ENCODE peak calls at places on chromosomes 1 and 21, in eight cellular contexts. Z, V, P, A, R, H, O and J are unnamed samples.

GRCh38 chr1:85372683-85373446 is 92.1 kb downstream of the DDAH1 start:
- DNase-seq in H (no peak), A (no peak), V (no peak), Z (no peak), P (no peak), R (no peak), O (no peak), J (no peak)

GRCh38 chr1:53557369-53557768 is 98.2 kb downstream of the DMRTB1 start:
- DNase-seq in R (no peak), V (peak), H (peak), P (no peak), A (peak), O (no peak), Z (no peak), J (no peak)

GRCh38 chr1:202968895-202969295 is 1.8 kb upstream of the CYB5R1 start:
- DNase-seq in P (peak), O (peak), A (no peak), H (peak), R (no peak), Z (peak), V (peak), J (peak)

GRCh38 chr1:24905979-24906720 is 23.9 kb downstream of the RUNX3 start:
- DNase-seq in A (peak), H (no peak), O (no peak), P (no peak), V (no peak), Z (peak), R (no peak), J (no peak)

GRCh38 chr1:91746728-91747338 is 139.1 kb downstream of the TGFBR3 start:
- DNase-seq in V (no peak), P (no peak), Z (no peak), R (no peak), H (no peak), O (no peak), A (no peak), J (no peak)

GRCh38 chr1:163471766-163472165 is 150.0 kb downstream of the NUF2 start:
- DNase-seq in A (no peak), Z (no peak), P (no peak), H (no peak), V (no peak), R (no peak), O (no peak), J (no peak)

GRCh38 chr1:169860187-169860586 is 33.5 kb downstream of the SCYL3 start:
- DNase-seq in P (no peak), Z (no peak), A (no peak), H (no peak), R (no peak), V (no peak), O (no peak), J (no peak)

GRCh38 chr1:9909222-9910046 is 635 bp downstream of the CTNNBIP1 start:
- DNase-seq in Z (peak), P (no peak), H (peak), R (peak), V (peak), O (peak), A (no peak), J (peak)

GRCh38 chr1:40556121-40556520 is 24.7 kb downstream of the ZNF684 start:
- DNase-seq in Z (no peak), H (no peak), R (no peak), A (no peak), P (no peak), V (no peak), O (no peak), J (no peak)

GRCh38 chr1:97433520-97434175 is 487.2 kb downstream of the DPYD start:
- DNase-seq in R (no peak), H (no peak), O (no peak), V (no peak), Z (no peak), P (no peak), A (no peak), J (no peak)

GRCh38 chr1:154344977-154345837 is 19.9 kb downstream of the ATP8B2 start:
- DNase-seq in A (no peak), P (no peak), V (peak), H (no peak), R (no peak), Z (peak), O (peak), J (peak)

GRCh38 chr1:234175363-234175762 is 197.9 kb upstream of the COA6 start:
- DNase-seq in R (no peak), Z (no peak), O (no peak), A (no peak), V (no peak), H (no peak), P (no peak), J (no peak)

GRCh38 chr1:98103617-98104284 is 182.9 kb upstream of the DPYD start:
- DNase-seq in P (no peak), Z (no peak), R (no peak), V (no peak), O (peak), A (no peak), H (no peak), J (no peak)

GRCh38 chr1:198001776-198002408 is 84.7 kb downstream of the LHX9 start:
- DNase-seq in P (no peak), A (no peak), Z (no peak), O (no peak), R (no peak), H (no peak), V (no peak), J (no peak)

GRCh38 chr1:18998016-18998724 is 41.7 kb upstream of the IFFO2 start:
- DNase-seq in P (no peak), R (no peak), H (no peak), O (no peak), Z (no peak), V (no peak), A (peak), J (no peak)

GRCh38 chr21:38219049-38219628 is 37.7 kb upstream of the KCNJ15 start:
- DNase-seq in Z (peak), R (no peak), P (peak), H (peak), O (peak), V (peak), A (no peak), J (peak)

GRCh38 chr21:41121785-41122415 is 46.1 kb upstream of the BACE2 start:
- DNase-seq in A (no peak), Z (peak), V (peak), H (peak), O (peak), P (peak), R (peak), J (peak)

GRCh38 chr1:54186056-54186455 is 13.8 kb downstream of the CYB5RL start:
- DNase-seq in P (no peak), A (no peak), H (no peak), V (no peak), O (no peak), Z (no peak), R (no peak), J (no peak)

GRCh38 chr1:29801561-29801973 is 565.2 kb downstream of the PTPRU start:
- DNase-seq in H (peak), A (no peak), P (peak), R (no peak), Z (peak), V (no peak), O (no peak), J (no peak)

GRCh38 chr1:64686828-64687724 is 57.8 kb upstream of the RAVER2 start:
- DNase-seq in H (no peak), V (peak), P (no peak), O (peak), Z (no peak), A (no peak), R (no peak), J (peak)

GRCh38 chr1:30977105-30977504 is 68.5 kb upstream of the SDC3 start:
- DNase-seq in O (peak), R (no peak), Z (no peak), H (no peak), A (no peak), P (no peak), V (no peak), J (no peak)

GRCh38 chr1:203354246-203354645 is 3.3 kb upstream of the FMOD start:
- DNase-seq in V (no peak), Z (no peak), R (no peak), A (no peak), O (no peak), H (no peak), P (no peak), J (no peak)

DNA sequence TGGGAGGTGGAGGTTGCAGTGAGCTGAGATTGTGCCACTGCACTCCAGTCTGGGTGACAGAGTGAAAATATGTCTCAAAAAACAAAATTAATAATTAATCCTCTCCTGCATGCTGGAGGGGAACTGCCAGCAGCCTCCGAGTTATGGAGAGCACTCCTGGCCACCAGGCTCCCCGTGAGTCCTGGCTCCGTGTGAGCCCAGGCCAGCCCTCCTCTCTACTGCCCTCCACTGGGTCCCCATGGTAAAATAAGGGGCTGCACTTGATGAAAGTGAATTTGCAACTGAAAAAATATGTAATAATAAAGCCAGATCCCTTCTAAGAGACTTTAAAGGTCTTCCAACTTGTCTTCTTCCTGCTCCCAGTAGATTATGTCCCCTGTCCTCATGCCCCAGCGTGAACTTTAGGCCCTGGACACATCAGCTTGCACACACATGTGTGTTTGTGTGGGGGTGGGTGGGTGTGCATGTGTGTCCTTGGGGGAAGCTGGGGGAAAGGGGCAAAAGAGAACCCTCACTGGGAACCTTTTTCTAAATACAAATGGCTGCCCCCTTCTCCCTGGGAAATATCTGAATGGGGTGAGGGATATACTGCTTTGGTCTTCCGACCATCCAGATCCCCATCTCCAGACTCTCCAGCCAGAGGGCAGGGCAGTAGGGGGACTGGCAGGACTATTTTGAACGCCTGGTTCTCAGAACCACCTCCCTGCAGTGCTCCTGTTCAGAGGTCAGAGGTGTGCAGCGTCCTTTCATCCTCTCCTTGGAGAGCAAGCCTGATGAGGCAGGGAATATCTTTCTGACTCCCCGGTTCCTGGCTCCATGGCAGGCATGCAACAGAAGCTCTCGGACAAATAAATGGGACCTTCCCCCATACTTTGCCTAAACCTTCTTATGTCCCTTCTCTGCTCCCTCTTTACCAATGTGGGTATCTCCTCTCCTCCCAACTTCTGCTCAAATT is 26.2 kb downstream of the NEK2 start:
- DNase-seq in Z (peak), P (no peak), R (no peak), A (no peak), O (no peak), V (peak), H (no peak), J (peak)
- TF ChIP-seq CTCF in Z (no peak), P (peak), R (no peak), A (no peak), O (no peak), V (peak), H (peak), J (no peak)

GRCh38 chr21:36420571-36421339 is 35.6 kb downstream of the CHAF1B start:
- DNase-seq in Z (no peak), O (no peak), V (no peak), A (no peak), R (no peak), H (no peak), P (no peak), J (no peak)
- H3K27ac ChIP-seq in Z (no peak), O (no peak), V (no peak), A (no peak), R (no peak), H (no peak), P (no peak), J (no peak)

GRCh38 chr1:221442056-221442455 is 299.8 kb downstream of the DUSP10 start:
- DNase-seq in A (no peak), H (no peak), Z (no peak), R (no peak), P (no peak), V (no peak), O (no peak), J (no peak)
- TF ChIP-seq CTCF in A (no peak), H (no peak), Z (no peak), R (no peak), P (no peak), V (no peak), O (no peak), J (no peak)

DNA sequence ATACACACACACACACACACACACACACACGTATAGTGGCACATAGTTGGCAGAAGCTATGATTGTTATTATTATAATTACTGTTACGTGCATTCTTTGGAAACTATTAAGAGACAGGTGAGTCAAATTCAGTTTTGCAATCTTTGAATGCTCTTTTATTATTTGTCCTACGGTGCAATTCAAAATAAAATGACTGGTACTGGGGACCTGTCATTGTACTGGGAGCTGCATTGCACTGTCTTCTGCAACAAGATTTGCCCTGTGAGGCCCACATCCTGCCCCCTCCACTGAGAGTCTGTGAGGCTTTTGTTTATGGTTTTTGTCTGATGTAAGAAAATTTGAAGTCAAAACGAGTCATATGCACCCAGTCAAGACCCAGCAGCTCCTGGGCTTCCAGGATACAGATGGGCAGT is 1.9 kb downstream of the LY9 start:
- DNase-seq in R (no peak), O (no peak), A (no peak), H (no peak), Z (peak), P (no peak), V (no peak), J (no peak)
- H3K27ac ChIP-seq in R (no peak), O (no peak), A (no peak), H (no peak), Z (peak), P (no peak), V (no peak), J (peak)

GRCh38 chr1:207898836-207899235 is 12.1 kb downstream of the CD34 start:
- DNase-seq in H (no peak), R (no peak), Z (no peak), A (no peak), P (no peak), O (no peak), V (no peak), J (no peak)
- TF ChIP-seq CTCF in H (no peak), R (no peak), Z (no peak), A (no peak), P (no peak), O (no peak), V (no peak), J (no peak)

DNA sequence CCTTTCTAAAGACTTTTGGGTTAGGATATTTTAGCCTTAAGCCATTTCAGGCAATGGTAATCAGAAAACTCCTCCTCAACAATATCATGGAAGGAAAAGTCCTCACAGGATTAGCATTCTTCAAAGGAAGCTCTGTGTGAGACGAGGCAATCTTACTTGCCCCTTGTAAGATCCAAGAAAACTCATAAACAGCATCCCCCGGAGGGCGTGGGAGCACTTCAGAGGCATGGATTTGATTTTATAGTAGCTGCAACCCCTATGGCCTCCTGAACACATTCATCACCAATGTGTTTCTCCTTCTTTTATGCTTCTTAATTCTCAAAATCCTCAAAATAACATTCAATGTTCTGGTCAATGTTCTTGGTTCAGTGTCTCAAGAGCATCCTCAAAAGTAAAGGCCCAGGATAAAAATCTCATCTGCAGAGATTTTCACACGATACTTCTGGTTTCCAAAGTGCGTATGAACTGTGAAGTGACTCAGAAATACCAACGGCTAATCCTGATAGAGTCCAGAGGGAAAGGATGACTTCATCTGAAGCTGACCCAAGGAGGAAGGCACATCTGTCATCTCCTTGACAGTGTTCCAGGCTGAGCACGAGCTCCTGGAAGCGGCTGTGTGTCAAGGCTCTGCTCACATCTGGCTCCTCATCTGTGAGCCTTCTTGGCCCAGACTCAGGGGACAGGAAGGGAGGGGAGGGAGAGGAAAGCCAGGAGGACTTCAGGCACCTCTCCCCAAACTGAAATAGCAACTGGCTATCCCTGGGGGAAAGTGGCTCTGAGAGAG is 49.3 kb upstream of the PSEN2 start:
- DNase-seq in P (peak), O (no peak), H (peak), A (no peak), V (peak), R (peak), Z (peak), J (peak)
- H3K27ac ChIP-seq in P (peak), O (no peak), H (peak), A (no peak), V (no peak), R (peak), Z (peak), J (peak)

DNA sequence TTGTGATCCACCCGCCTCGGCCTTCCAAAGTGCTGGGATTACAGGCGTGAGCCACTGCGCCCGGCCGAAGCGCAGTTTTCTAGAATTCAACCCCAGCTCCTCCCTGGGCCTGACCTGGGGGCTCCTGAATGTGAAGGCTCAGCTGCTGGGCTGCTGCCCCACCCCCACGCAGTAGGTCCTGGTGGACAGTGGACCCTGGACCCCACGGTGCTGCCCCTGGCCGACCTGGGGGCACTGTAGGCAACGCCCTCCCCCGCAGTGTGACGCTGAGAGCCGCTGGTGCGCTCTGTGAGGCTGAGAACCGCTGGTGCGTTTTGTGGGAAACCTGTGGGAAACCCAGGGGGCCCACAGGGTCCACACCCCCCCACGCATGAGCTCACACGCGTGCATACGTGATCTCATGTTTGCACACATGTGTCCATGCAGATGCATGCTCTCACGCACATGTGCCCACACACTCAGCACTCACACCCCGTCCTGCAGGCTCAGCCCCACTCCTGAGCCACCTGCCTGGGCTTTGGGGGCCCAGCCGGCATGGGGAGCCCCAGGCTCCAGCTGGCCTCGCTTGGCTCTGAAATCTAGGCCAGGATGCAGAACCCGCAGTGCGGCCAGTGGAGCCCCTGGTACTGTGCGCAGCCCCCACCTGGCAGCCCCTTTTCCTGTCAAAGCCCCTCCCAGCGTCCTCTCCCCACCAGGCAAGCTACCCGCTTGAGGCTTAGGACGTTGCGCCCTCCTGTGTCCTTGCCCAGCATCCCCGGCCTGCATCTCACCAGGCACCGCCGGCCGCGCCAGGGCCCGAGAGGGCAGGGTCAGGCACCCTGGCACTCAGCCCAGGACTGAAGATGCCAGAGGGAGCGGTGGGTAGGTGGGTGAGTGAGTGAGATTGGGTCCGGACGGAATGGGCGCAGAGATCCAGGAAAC is 67.7 kb downstream of the COL18A1 start:
- DNase-seq in A (no peak), V (no peak), R (peak), Z (no peak), P (no peak), O (no peak), H (no peak), J (no peak)
- TF ChIP-seq CTCF in A (no peak), V (no peak), R (no peak), Z (no peak), P (no peak), O (no peak), H (no peak), J (no peak)